ENCODE peak calls at places on chromosomes 7 and 10, in seven cellular contexts. One of them, this sample, is unnamed.
A peak's percentile ranks its signal among the peaks of the same experiment; 100 is the strongest.

GRCh38 chr7:11127112-11127785 is 153.6 kb downstream of the PHF14 start:
- ATAC-seq in naive thymus-derived CD4-positive, alpha-beta T cell: no peak
- ATAC-seq in CD8-positive, alpha-beta T cell: no peak
- ATAC-seq in lung: no peak
- ATAC-seq in K562: no peak
- ATAC-seq in right cardiac atrium: no peak
- ATAC-seq in DND-41: no peak
- ATAC-seq in this sample: no peak

GRCh38 chr7:131431289-131431688 is 103.6 kb downstream of the MKLN1 start:
- ATAC-seq in naive thymus-derived CD4-positive, alpha-beta T cell: no peak
- ATAC-seq in CD8-positive, alpha-beta T cell: no peak
- ATAC-seq in lung: no peak
- ATAC-seq in K562: no peak
- ATAC-seq in right cardiac atrium: peak; percentile 90
- ATAC-seq in DND-41: no peak
- ATAC-seq in this sample: no peak

GRCh38 chr10:98134431-98135221 is at the start of gene R3HCC1L:
- ATAC-seq in naive thymus-derived CD4-positive, alpha-beta T cell: peak; percentile 98
- ATAC-seq in CD8-positive, alpha-beta T cell: peak; percentile 95
- ATAC-seq in lung: peak; percentile 99
- ATAC-seq in K562: peak; percentile 98
- ATAC-seq in right cardiac atrium: peak; percentile 99
- ATAC-seq in DND-41: peak; percentile 94
- ATAC-seq in this sample: peak; percentile 99

GRCh38 chr7:30322656-30323355 is 38.4 kb downstream of the ZNRF2 start:
- ATAC-seq in naive thymus-derived CD4-positive, alpha-beta T cell: peak; percentile 62
- ATAC-seq in CD8-positive, alpha-beta T cell: peak; percentile 58
- ATAC-seq in lung: no peak
- ATAC-seq in K562: peak; percentile 83
- ATAC-seq in right cardiac atrium: no peak
- ATAC-seq in DND-41: peak; percentile 35
- ATAC-seq in this sample: no peak

GRCh38 chr7:7884855-7885254 is 83.7 kb upstream of the GLCCI1 start:
- ATAC-seq in naive thymus-derived CD4-positive, alpha-beta T cell: no peak
- ATAC-seq in CD8-positive, alpha-beta T cell: no peak
- ATAC-seq in lung: no peak
- ATAC-seq in K562: no peak
- ATAC-seq in right cardiac atrium: no peak
- ATAC-seq in DND-41: no peak
- ATAC-seq in this sample: no peak

GRCh38 chr10:72291019-72291532 is 17.4 kb downstream of the DDIT4 start:
- ATAC-seq in naive thymus-derived CD4-positive, alpha-beta T cell: peak; percentile 76
- ATAC-seq in CD8-positive, alpha-beta T cell: peak; percentile 53
- ATAC-seq in lung: no peak
- ATAC-seq in K562: peak; percentile 80
- ATAC-seq in right cardiac atrium: no peak
- ATAC-seq in DND-41: peak; percentile 95
- ATAC-seq in this sample: no peak

GRCh38 chr7:139574618-139575337 is 51.3 kb downstream of the CLEC2L start:
- ATAC-seq in naive thymus-derived CD4-positive, alpha-beta T cell: no peak
- ATAC-seq in CD8-positive, alpha-beta T cell: no peak
- ATAC-seq in lung: no peak
- ATAC-seq in K562: no peak
- ATAC-seq in right cardiac atrium: peak; percentile 73
- ATAC-seq in DND-41: no peak
- ATAC-seq in this sample: no peak

GRCh38 chr7:82015751-82016150 is 245.9 kb upstream of the HGF start:
- ATAC-seq in naive thymus-derived CD4-positive, alpha-beta T cell: no peak
- ATAC-seq in CD8-positive, alpha-beta T cell: no peak
- ATAC-seq in lung: no peak
- ATAC-seq in K562: no peak
- ATAC-seq in right cardiac atrium: no peak
- ATAC-seq in DND-41: no peak
- ATAC-seq in this sample: no peak

GRCh38 chr7:119964640-119965542 is 308.1 kb upstream of the KCND2 start:
- ATAC-seq in naive thymus-derived CD4-positive, alpha-beta T cell: no peak
- ATAC-seq in CD8-positive, alpha-beta T cell: no peak
- ATAC-seq in lung: no peak
- ATAC-seq in K562: peak; percentile 82
- ATAC-seq in right cardiac atrium: no peak
- ATAC-seq in DND-41: no peak
- ATAC-seq in this sample: no peak

GRCh38 chr10:89283174-89283987 is 18.5 kb upstream of the IFIT2 start:
- ATAC-seq in naive thymus-derived CD4-positive, alpha-beta T cell: no peak
- ATAC-seq in CD8-positive, alpha-beta T cell: no peak
- ATAC-seq in lung: no peak
- ATAC-seq in K562: no peak
- ATAC-seq in right cardiac atrium: peak; percentile 66
- ATAC-seq in DND-41: no peak
- ATAC-seq in this sample: peak; percentile 44

GRCh38 chr10:4652111-4653010 is 173.6 kb upstream of the AKR1E2 start:
- ATAC-seq in naive thymus-derived CD4-positive, alpha-beta T cell: no peak
- ATAC-seq in CD8-positive, alpha-beta T cell: no peak
- ATAC-seq in lung: no peak
- ATAC-seq in K562: no peak
- ATAC-seq in right cardiac atrium: no peak
- ATAC-seq in DND-41: no peak
- ATAC-seq in this sample: no peak

GRCh38 chr10:7364474-7364873 is 46.4 kb downstream of the SFMBT2 start:
- ATAC-seq in naive thymus-derived CD4-positive, alpha-beta T cell: no peak
- ATAC-seq in CD8-positive, alpha-beta T cell: no peak
- ATAC-seq in lung: no peak
- ATAC-seq in K562: no peak
- ATAC-seq in right cardiac atrium: no peak
- ATAC-seq in DND-41: no peak
- ATAC-seq in this sample: no peak

GRCh38 chr7:332020-332517 is 42.1 kb downstream of the FOXL3 start:
- ATAC-seq in naive thymus-derived CD4-positive, alpha-beta T cell: no peak
- ATAC-seq in CD8-positive, alpha-beta T cell: no peak
- ATAC-seq in lung: no peak
- ATAC-seq in K562: no peak
- ATAC-seq in right cardiac atrium: no peak
- ATAC-seq in DND-41: no peak
- ATAC-seq in this sample: no peak

GRCh38 chr10:11401314-11402222 is 209.9 kb downstream of the USP6NL start:
- ATAC-seq in naive thymus-derived CD4-positive, alpha-beta T cell: no peak
- ATAC-seq in CD8-positive, alpha-beta T cell: no peak
- ATAC-seq in lung: no peak
- ATAC-seq in K562: no peak
- ATAC-seq in right cardiac atrium: no peak
- ATAC-seq in DND-41: peak; percentile 8
- ATAC-seq in this sample: no peak

GRCh38 chr10:92965314-92965713 is 95.3 kb upstream of the CYP26C1 start:
- ATAC-seq in naive thymus-derived CD4-positive, alpha-beta T cell: no peak
- ATAC-seq in CD8-positive, alpha-beta T cell: no peak
- ATAC-seq in lung: no peak
- ATAC-seq in K562: no peak
- ATAC-seq in right cardiac atrium: no peak
- ATAC-seq in DND-41: no peak
- ATAC-seq in this sample: no peak

GRCh38 chr10:103840747-103841085 is 14.7 kb downstream of the SH3PXD2A start:
- ATAC-seq in naive thymus-derived CD4-positive, alpha-beta T cell: no peak
- ATAC-seq in CD8-positive, alpha-beta T cell: no peak
- ATAC-seq in lung: no peak
- ATAC-seq in K562: no peak
- ATAC-seq in right cardiac atrium: no peak
- ATAC-seq in DND-41: no peak
- ATAC-seq in this sample: no peak

GRCh38 chr10:112955736-112956421 is 5.8 kb downstream of the TCF7L2 start:
- ATAC-seq in naive thymus-derived CD4-positive, alpha-beta T cell: no peak
- ATAC-seq in CD8-positive, alpha-beta T cell: no peak
- ATAC-seq in lung: no peak
- ATAC-seq in K562: no peak
- ATAC-seq in right cardiac atrium: no peak
- ATAC-seq in DND-41: no peak
- ATAC-seq in this sample: peak; percentile 22

GRCh38 chr7:29619848-29620247 is 56.2 kb downstream of the PRR15 start:
- ATAC-seq in naive thymus-derived CD4-positive, alpha-beta T cell: no peak
- ATAC-seq in CD8-positive, alpha-beta T cell: no peak
- ATAC-seq in lung: no peak
- ATAC-seq in K562: peak; percentile 24
- ATAC-seq in right cardiac atrium: no peak
- ATAC-seq in DND-41: no peak
- ATAC-seq in this sample: no peak

GRCh38 chr7:117672433-117672832 is 192.6 kb downstream of the CFTR start:
- ATAC-seq in naive thymus-derived CD4-positive, alpha-beta T cell: no peak
- ATAC-seq in CD8-positive, alpha-beta T cell: no peak
- ATAC-seq in lung: no peak
- ATAC-seq in K562: no peak
- ATAC-seq in right cardiac atrium: no peak
- ATAC-seq in DND-41: no peak
- ATAC-seq in this sample: no peak

GRCh38 chr10:113844091-113844490 is 9.8 kb downstream of the DCLRE1A start:
- ATAC-seq in naive thymus-derived CD4-positive, alpha-beta T cell: no peak
- ATAC-seq in CD8-positive, alpha-beta T cell: no peak
- ATAC-seq in lung: no peak
- ATAC-seq in K562: peak; percentile 68
- ATAC-seq in right cardiac atrium: no peak
- ATAC-seq in DND-41: no peak
- ATAC-seq in this sample: no peak

GRCh38 chr10:97451605-97452004 is 5.6 kb downstream of the ZDHHC16 start:
- ATAC-seq in naive thymus-derived CD4-positive, alpha-beta T cell: no peak
- ATAC-seq in CD8-positive, alpha-beta T cell: no peak
- ATAC-seq in lung: no peak
- ATAC-seq in K562: no peak
- ATAC-seq in right cardiac atrium: no peak
- ATAC-seq in DND-41: no peak
- ATAC-seq in this sample: no peak

GRCh38 chr7:32330602-32331001 is 159.6 kb downstream of the LSM5 start:
- ATAC-seq in naive thymus-derived CD4-positive, alpha-beta T cell: no peak
- ATAC-seq in CD8-positive, alpha-beta T cell: no peak
- ATAC-seq in lung: no peak
- ATAC-seq in K562: no peak
- ATAC-seq in right cardiac atrium: peak; percentile 80
- ATAC-seq in DND-41: no peak
- ATAC-seq in this sample: no peak

GRCh38 chr7:158740657-158741293 is 36.2 kb upstream of the NCAPG2 start:
- ATAC-seq in naive thymus-derived CD4-positive, alpha-beta T cell: no peak
- ATAC-seq in CD8-positive, alpha-beta T cell: no peak
- ATAC-seq in lung: no peak
- ATAC-seq in K562: peak; percentile 91
- ATAC-seq in right cardiac atrium: peak; percentile 83
- ATAC-seq in DND-41: no peak
- ATAC-seq in this sample: peak; percentile 77

GRCh38 chr10:132699411-132700167 is 86.4 kb downstream of the NKX6-2 start:
- ATAC-seq in naive thymus-derived CD4-positive, alpha-beta T cell: no peak
- ATAC-seq in CD8-positive, alpha-beta T cell: no peak
- ATAC-seq in lung: no peak
- ATAC-seq in K562: no peak
- ATAC-seq in right cardiac atrium: no peak
- ATAC-seq in DND-41: no peak
- ATAC-seq in this sample: peak; percentile 17

GRCh38 chr10:77643795-77644468 is 6.3 kb upstream of the KCNMA1 start:
- ATAC-seq in naive thymus-derived CD4-positive, alpha-beta T cell: no peak
- ATAC-seq in CD8-positive, alpha-beta T cell: no peak
- ATAC-seq in lung: no peak
- ATAC-seq in K562: peak; percentile 87
- ATAC-seq in right cardiac atrium: no peak
- ATAC-seq in DND-41: peak; percentile 70
- ATAC-seq in this sample: no peak

GRCh38 chr10:83647519-83647918 is 491.8 kb upstream of the GHITM start:
- ATAC-seq in naive thymus-derived CD4-positive, alpha-beta T cell: no peak
- ATAC-seq in CD8-positive, alpha-beta T cell: no peak
- ATAC-seq in lung: no peak
- ATAC-seq in K562: no peak
- ATAC-seq in right cardiac atrium: peak; percentile 38
- ATAC-seq in DND-41: no peak
- ATAC-seq in this sample: no peak

GRCh38 chr7:29311314-29311713 is 116.7 kb downstream of the CHN2 start:
- ATAC-seq in naive thymus-derived CD4-positive, alpha-beta T cell: no peak
- ATAC-seq in CD8-positive, alpha-beta T cell: no peak
- ATAC-seq in lung: no peak
- ATAC-seq in K562: no peak
- ATAC-seq in right cardiac atrium: no peak
- ATAC-seq in DND-41: no peak
- ATAC-seq in this sample: no peak

DNA sequence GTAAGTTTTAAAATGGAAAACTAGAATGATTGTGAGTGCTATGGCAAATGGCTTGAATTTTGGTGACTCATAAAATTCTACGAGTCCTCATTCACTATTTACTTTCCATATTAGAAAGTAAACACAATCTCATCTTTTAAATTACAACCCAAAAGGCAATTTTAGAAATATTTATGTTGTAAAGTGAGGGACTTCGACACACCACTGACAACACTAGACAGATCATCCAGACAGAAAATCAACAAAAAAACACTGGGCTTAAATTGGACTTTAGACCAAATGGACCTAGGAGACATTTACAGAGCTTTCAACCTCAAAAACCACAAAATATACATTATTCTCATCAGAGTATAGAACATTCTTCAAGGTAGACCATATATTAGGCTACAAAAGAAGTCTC is 30.1 kb downstream of the ZNF277 start:
- ATAC-seq in naive thymus-derived CD4-positive, alpha-beta T cell: no peak
- ATAC-seq in CD8-positive, alpha-beta T cell: no peak
- ATAC-seq in lung: no peak
- ATAC-seq in K562: no peak
- ATAC-seq in right cardiac atrium: no peak
- ATAC-seq in DND-41: no peak
- ATAC-seq in this sample: no peak
- H3K4me1 ChIP-seq in naive thymus-derived CD4-positive, alpha-beta T cell: no peaks in the 10 kb centered on the region
- H3K4me1 ChIP-seq in CD8-positive, alpha-beta T cell: no peaks in the 10 kb centered on the region
- H3K4me1 ChIP-seq in lung: peaks cover 9% of the 10 kb centered on the region
- H3K4me1 ChIP-seq in K562: no peaks in the 10 kb centered on the region
- H3K4me1 ChIP-seq in right cardiac atrium: no peaks in the 10 kb centered on the region
- H3K4me1 ChIP-seq in DND-41: no peaks in the 10 kb centered on the region
- H3K4me1 ChIP-seq in this sample: no peaks in the 10 kb centered on the region

GRCh38 chr10:99535764-99536399 is 3.1 kb downstream of the NKX2-3 start:
- ATAC-seq in naive thymus-derived CD4-positive, alpha-beta T cell: no peak
- ATAC-seq in CD8-positive, alpha-beta T cell: no peak
- ATAC-seq in lung: no peak
- ATAC-seq in K562: no peak
- ATAC-seq in right cardiac atrium: no peak
- ATAC-seq in DND-41: no peak
- ATAC-seq in this sample: no peak
- H3K4me3 ChIP-seq in naive thymus-derived CD4-positive, alpha-beta T cell: no peak overlapping the region
- H3K4me3 ChIP-seq in CD8-positive, alpha-beta T cell: no peak overlapping the region
- H3K4me3 ChIP-seq in lung: no peak overlapping the region
- H3K4me3 ChIP-seq in K562: no peak overlapping the region
- H3K4me3 ChIP-seq in right cardiac atrium: peak overlapping the region; percentile 37
- H3K4me3 ChIP-seq in DND-41: no peak overlapping the region
- H3K4me3 ChIP-seq in this sample: peak overlapping the region; percentile 43

GRCh38 chr10:70478191-70479160 is at the start of gene PALD1:
- ATAC-seq in naive thymus-derived CD4-positive, alpha-beta T cell: no peak
- ATAC-seq in CD8-positive, alpha-beta T cell: peak; percentile 19
- ATAC-seq in lung: peak; percentile 24
- ATAC-seq in K562: peak; percentile 28
- ATAC-seq in right cardiac atrium: peak; percentile 75
- ATAC-seq in DND-41: peak; percentile 62
- ATAC-seq in this sample: peak; percentile 73
- H3K4me1 ChIP-seq in naive thymus-derived CD4-positive, alpha-beta T cell: peaks cover 51% of the 10 kb centered on the region
- H3K4me1 ChIP-seq in CD8-positive, alpha-beta T cell: peaks cover 43% of the 10 kb centered on the region
- H3K4me1 ChIP-seq in lung: peaks cover 7% of the 10 kb centered on the region
- H3K4me1 ChIP-seq in K562: peaks cover 18% of the 10 kb centered on the region
- H3K4me1 ChIP-seq in right cardiac atrium: peaks cover 18% of the 10 kb centered on the region
- H3K4me1 ChIP-seq in DND-41: peaks cover 41% of the 10 kb centered on the region
- H3K4me1 ChIP-seq in this sample: peaks cover 61% of the 10 kb centered on the region

DNA sequence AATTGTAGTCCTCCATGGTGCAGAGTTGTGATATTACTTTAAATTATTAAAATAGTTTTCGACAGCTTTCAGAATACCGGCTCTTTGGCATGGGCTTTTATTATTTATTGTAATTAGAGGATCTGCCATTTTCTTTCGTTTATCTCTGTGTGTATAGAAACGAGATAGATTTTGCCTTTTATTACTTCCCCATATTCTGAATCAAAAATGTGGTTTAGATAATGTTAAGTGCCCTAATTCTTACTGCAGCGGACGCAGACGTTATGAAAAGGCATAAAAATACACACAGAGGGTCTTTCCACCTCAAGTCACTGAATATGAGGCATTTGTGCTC is 1.9 kb upstream of the ARID5B start:
- ATAC-seq in naive thymus-derived CD4-positive, alpha-beta T cell: no peak
- ATAC-seq in CD8-positive, alpha-beta T cell: no peak
- ATAC-seq in lung: no peak
- ATAC-seq in K562: no peak
- ATAC-seq in right cardiac atrium: no peak
- ATAC-seq in DND-41: no peak
- ATAC-seq in this sample: no peak
- H3K4me3 ChIP-seq in naive thymus-derived CD4-positive, alpha-beta T cell: peak overlapping the region; percentile 96
- H3K4me3 ChIP-seq in CD8-positive, alpha-beta T cell: peak overlapping the region; percentile 91
- H3K4me3 ChIP-seq in lung: no peak overlapping the region
- H3K4me3 ChIP-seq in K562: peak overlapping the region; percentile 51
- H3K4me3 ChIP-seq in right cardiac atrium: peak overlapping the region; percentile 84
- H3K4me3 ChIP-seq in DND-41: peak overlapping the region; percentile 78
- H3K4me3 ChIP-seq in this sample: peak overlapping the region; percentile 72

This sample was measured in gastroesophageal sphincter.